ENCODE peak calls at places on chromosomes 7 and 10, in five cellular contexts. N, M, E, A and J are unnamed samples.

GRCh38 chr7:33710608-33711007 is 194.7 kb upstream of the BMPER start:
- DNase-seq in N (no peak), M (no peak), E (no peak), A (no peak), J (no peak)

GRCh38 chr10:20185116-20185515 is 368.9 kb downstream of the PLXDC2 start:
- DNase-seq in N (no peak), M (no peak), E (no peak), A (no peak), J (no peak)

GRCh38 chr10:5744849-5745248 is 60.2 kb downstream of the TASOR2 start:
- DNase-seq in N (no peak), M (peak), E (no peak), A (peak), J (no peak)

GRCh38 chr10:99621454-99622246 is 1.4 kb upstream of the SLC25A28 start:
- DNase-seq in N (no peak), M (no peak), E (no peak), A (no peak), J (no peak)

GRCh38 chr7:117381357-117381756 is 45.9 kb downstream of the ASZ1 start:
- DNase-seq in N (no peak), M (no peak), E (no peak), A (no peak), J (no peak)

GRCh38 chr7:138875794-138876193 is 77.8 kb upstream of the ATP6V0A4 start:
- DNase-seq in N (no peak), M (peak), E (no peak), A (no peak), J (no peak)

GRCh38 chr7:77349141-77349540 is 67.0 kb downstream of the GSAP start:
- DNase-seq in N (no peak), M (no peak), E (peak), A (no peak), J (no peak)

GRCh38 chr7:151123485-151124204 is 37.4 kb downstream of the AGAP3 start:
- DNase-seq in N (peak), M (peak), E (peak), A (peak), J (peak)

GRCh38 chr10:36026081-36026480 is 384.0 kb upstream of the FZD8 start:
- DNase-seq in N (no peak), M (no peak), E (no peak), A (no peak), J (no peak)

GRCh38 chr10:22713853-22714523 is 390 bp downstream of the PIP4K2A start:
- DNase-seq in N (no peak), M (no peak), E (peak), A (peak), J (peak)

GRCh38 chr10:75276029-75276872 is 40.5 kb upstream of the COMTD1 start:
- DNase-seq in N (peak), M (peak), E (no peak), A (peak), J (no peak)

GRCh38 chr7:27678617-27679260 is 16.1 kb upstream of the HIBADH start:
- DNase-seq in N (no peak), M (no peak), E (peak), A (no peak), J (no peak)

GRCh38 chr10:5033061-5033770 is 29.6 kb upstream of the AKR1C2 start:
- DNase-seq in N (no peak), M (no peak), E (no peak), A (no peak), J (no peak)

GRCh38 chr7:83130623-83131545 is 31.8 kb downstream of the PCLO start:
- DNase-seq in N (no peak), M (no peak), E (peak), A (no peak), J (no peak)

GRCh38 chr7:84536256-84536870 is 341.8 kb upstream of the SEMA3A start:
- DNase-seq in N (no peak), M (no peak), E (no peak), A (no peak), J (no peak)

GRCh38 chr7:105838273-105839141 is 37.9 kb downstream of the ATXN7L1 start:
- DNase-seq in N (peak), M (peak), E (peak), A (peak), J (no peak)

GRCh38 chr10:114375082-114375481 is 29.2 kb downstream of the AFAP1L2 start:
- DNase-seq in N (no peak), M (no peak), E (peak), A (no peak), J (no peak)

GRCh38 chr10:101867931-101868330 is 24.3 kb upstream of the KCNIP2 start:
- DNase-seq in N (no peak), M (no peak), E (no peak), A (no peak), J (no peak)

GRCh38 chr7:2260820-2261219 is 18.8 kb downstream of the NUDT1 start:
- DNase-seq in N (peak), M (peak), E (no peak), A (no peak), J (no peak)

GRCh38 chr7:91846436-91846835 is 34.1 kb downstream of the MTERF1 start:
- DNase-seq in N (no peak), M (no peak), E (no peak), A (no peak), J (no peak)

GRCh38 chr7:51482976-51483375 is 166.4 kb upstream of the COBL start:
- DNase-seq in N (no peak), M (no peak), E (no peak), A (no peak), J (no peak)

GRCh38 chr7:51481421-51481820 is 164.8 kb upstream of the COBL start:
- DNase-seq in N (no peak), M (no peak), E (no peak), A (no peak), J (no peak)

GRCh38 chr7:51472873-51473272 is 156.3 kb upstream of the COBL start:
- DNase-seq in N (no peak), M (no peak), E (no peak), A (no peak), J (no peak)

GRCh38 chr7:51477323-51477722 is 160.7 kb upstream of the COBL start:
- DNase-seq in N (no peak), M (no peak), E (no peak), A (no peak), J (no peak)

DNA sequence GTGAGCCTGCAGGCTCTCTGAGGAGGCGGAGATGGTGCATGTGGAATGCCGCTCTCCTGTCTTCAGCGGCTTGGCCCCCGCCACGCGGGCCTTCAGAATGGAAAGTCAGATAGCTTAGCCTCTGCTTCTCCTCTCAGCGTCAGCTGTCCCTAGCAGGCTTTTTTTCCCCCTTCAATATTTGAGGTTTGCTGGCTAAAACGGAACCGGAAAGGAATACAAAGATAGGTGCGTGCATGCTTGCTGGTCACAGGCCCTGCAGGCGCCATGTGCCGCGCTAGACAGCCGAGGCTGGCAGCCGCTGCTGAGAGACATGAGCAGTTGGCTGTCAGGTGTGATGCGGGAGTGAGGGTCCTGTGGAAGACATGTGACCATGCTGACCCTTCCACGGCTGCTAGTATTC is 161.2 kb upstream of the COBL start:
- DNase-seq in N (no peak), M (no peak), E (no peak), A (no peak), J (no peak)
- H3K27ac ChIP-seq in N (no peak), M (no peak), E (no peak), A (no peak), J (no peak)

DNA sequence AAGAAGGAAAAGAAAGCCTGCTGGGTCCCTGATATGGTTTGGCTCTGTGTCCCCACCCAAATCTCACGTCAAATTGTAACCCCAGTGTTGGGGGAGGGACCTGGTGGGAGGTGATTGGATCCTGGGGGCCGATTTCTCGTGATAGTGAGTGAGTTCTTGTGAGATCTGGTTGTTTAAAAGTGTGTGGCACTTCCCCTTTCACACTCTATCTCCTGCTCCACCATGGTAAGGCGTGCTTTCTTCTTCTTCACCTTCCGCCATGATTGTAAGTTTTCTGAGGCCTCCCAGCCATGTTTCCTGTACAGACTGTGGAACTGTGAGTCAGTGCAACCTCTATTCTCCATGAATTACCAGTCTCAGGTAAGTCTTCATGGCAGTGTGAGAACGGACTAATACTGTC is 42.6 kb downstream of the INPP5A start:
- DNase-seq in N (no peak), M (no peak), E (no peak), A (no peak), J (no peak)
- H3K27ac ChIP-seq in N (no peak), M (no peak), E (no peak), A (no peak), J (no peak)

GRCh38 chr7:120583835-120584586 is 273.9 kb downstream of the TSPAN12 start:
- DNase-seq in N (no peak), M (no peak), E (peak), A (no peak), J (no peak)
- H3K27ac ChIP-seq in N (no peak), M (no peak), E (peak), A (no peak), J (no peak)

GRCh38 chr7:17039372-17039771 is 157.6 kb upstream of the AGR3 start:
- DNase-seq in N (no peak), M (no peak), E (no peak), A (no peak), J (no peak)
- H3K27ac ChIP-seq in N (peak), M (no peak), E (no peak), A (peak), J (no peak)